ENCODE peak calls at places on chromosome 15, in six cellular contexts. G is CD8-positive, alpha-beta T cell; W is CD8-positive, alpha-beta memory T cell; D is fibroblast of lung; S is A549; I is right lobe of liver. T is an unnamed sample.
A peak's percentile ranks its signal among the peaks of the same experiment; 100 is the strongest.

GRCh38 chr15:25763954-25764353 is 99.2 kb downstream of the ATP10A start:
- DNase-seq in I (no peak), D (no peak), S (no peak), W (no peak), G (no peak), T (no peak)

GRCh38 chr15:27086146-27086545 is 115.2 kb downstream of the GABRG3 start:
- DNase-seq in S (no peak), I (no peak), D (no peak), G (no peak), W (no peak), T (no peak)

GRCh38 chr15:101358895-101359294 is 63.8 kb upstream of the SNRPA1 start:
- DNase-seq in I (no peak), S (no peak), W (no peak), D (peak; percentile 2), G (no peak), T (no peak)

GRCh38 chr15:69434236-69434635 is 18.4 kb upstream of the RPLP1 start:
- DNase-seq in G (no peak), I (no peak), S (no peak), W (no peak), D (no peak), T (no peak)

GRCh38 chr15:45097466-45097865 is 16.5 kb downstream of the DUOX2 start:
- DNase-seq in D (no peak), I (no peak), S (no peak), G (no peak), W (no peak), T (no peak)

GRCh38 chr15:74845208-74845568 is 2.2 kb upstream of the ULK3 start:
- DNase-seq in G (peak; percentile 51), D (no peak), I (no peak), W (peak; percentile 23), S (no peak), T (no peak)

GRCh38 chr15:36364377-36364776 is 215.0 kb upstream of the CDIN1 start:
- DNase-seq in D (no peak), S (no peak), W (no peak), G (no peak), I (no peak), T (no peak)

GRCh38 chr15:86333819-86334218 is 254.1 kb downstream of the AGBL1 start:
- DNase-seq in I (no peak), G (no peak), S (no peak), W (no peak), D (peak; percentile 13), T (no peak)

GRCh38 chr15:100973351-100974034 is 54.3 kb downstream of the LRRK1 start:
- DNase-seq in W (no peak), G (no peak), I (no peak), S (no peak), D (peak; percentile 18), T (no peak)

DNA sequence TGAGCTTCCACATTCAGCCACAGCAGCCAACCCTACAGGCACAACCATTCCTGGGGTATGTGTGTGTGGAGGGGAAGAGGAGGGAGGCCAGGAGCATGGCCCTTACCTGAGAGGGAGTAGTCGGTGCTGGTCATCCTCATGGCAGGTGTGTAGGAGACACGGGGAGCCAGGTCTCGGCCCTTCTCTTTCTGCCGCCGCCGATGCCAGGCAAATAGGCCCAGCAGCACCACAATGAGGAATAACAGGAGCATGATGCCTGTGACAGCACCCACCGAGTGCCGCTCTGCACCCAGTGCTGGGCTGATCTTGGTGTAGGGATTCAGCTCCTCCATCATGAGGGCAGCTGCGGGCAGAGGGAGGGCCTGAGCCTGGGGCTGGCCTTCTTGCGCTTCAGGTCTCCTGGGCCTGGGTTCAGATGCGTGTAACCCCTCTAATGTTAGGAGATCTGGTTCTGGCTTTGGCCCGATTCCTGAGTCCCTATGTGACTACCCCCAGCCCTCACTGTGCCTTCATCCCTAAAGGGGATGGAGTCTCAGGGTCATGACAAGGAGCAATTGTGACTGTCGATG is 44.4 kb downstream of the RAB11A start:
- DNase-seq in I (no peak), D (no peak), S (no peak), G (no peak), W (no peak), T (no peak)
- H3K4me3 ChIP-seq in I (no peak overlapping the region), D (no peak overlapping the region), S (no peak overlapping the region), G (no peak overlapping the region), W (no peak overlapping the region), T (no peak overlapping the region)

DNA sequence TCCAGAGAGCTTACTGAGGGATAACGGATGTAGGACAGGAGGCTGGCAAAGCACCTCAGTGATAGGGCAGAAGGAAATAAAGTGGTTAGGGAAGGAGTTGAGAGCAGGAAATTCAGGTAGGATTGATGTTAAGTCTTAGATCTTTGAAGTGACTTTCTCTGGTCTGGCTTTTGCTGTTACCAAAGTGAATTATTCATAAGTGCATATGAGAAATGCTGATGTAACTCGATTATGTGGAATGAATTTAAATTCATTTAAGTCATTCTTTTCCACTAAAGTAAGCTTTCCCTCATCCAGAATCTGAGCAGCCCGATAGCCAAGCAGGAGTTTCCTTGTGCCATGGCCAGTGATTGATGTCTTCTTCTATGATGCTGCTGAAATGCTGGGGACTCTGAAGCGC is 72.2 kb downstream of the IGF1R start:
- DNase-seq in G (no peak), D (peak; percentile 49), W (no peak), S (no peak), I (no peak), T (no peak)
- H3K4me1 ChIP-seq in G (peaks cover 57% of the 10 kb centered on the region), D (peaks cover 2% of the 10 kb centered on the region), W (peaks cover 36% of the 10 kb centered on the region), S (peaks cover 99% of the 10 kb centered on the region), I (no peaks in the 10 kb centered on the region), T (peaks cover 23% of the 10 kb centered on the region)

GRCh38 chr15:66785637-66786036 is 83.6 kb downstream of the SMAD6 start:
- DNase-seq in D (peak; percentile 84), G (no peak), I (no peak), W (no peak), S (no peak), T (no peak)
- H3K4me3 ChIP-seq in D (no peak overlapping the region), G (no peak overlapping the region), I (no peak overlapping the region), W (no peak overlapping the region), S (no peak overlapping the region), T (no peak overlapping the region)

DNA sequence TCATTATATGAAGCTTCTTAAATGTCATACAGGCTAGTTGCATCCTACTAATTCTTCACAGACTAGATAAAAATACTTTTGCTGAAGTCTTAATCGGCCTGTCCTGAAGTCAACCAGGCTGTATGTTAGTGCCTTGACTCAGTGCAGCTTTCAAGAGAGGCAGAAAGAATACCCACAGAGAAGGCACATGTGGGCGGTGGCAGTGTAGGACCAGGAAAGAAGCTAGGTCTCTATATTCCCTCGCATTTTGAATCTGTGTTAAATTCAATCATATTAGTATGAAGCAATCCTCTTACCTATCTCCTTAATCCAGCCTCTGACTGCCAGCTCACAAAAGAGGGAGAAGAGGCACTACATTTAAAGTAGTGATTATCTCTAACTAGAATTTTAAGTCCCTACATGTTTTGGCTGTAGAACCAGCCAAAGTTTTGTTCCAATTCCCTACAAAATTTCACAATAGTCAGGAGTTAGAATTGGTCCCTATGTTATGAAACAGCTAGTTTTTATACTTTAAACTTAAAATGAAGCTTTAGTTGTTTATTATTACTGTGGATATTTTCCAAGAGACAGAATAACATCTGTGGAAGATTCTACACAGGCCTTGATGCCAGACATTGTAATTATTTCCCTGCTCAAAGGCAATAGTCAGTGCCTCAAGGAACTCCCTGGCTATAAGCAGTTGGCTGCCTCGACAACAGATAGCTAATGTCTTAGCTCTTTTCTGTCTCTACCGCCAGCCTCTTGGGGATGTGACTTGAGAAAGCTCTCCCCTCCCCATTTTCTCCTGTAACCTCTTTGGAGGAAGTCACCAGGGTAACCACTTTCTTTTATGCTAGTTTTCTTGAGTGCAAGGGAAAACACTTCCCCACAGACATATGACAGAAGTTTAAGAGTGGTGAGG is 31.9 kb downstream of the CRTC3 start:
- DNase-seq in S (no peak), W (no peak), I (no peak), D (no peak), G (no peak), T (no peak)
- H3K4me1 ChIP-seq in S (peaks cover 48% of the 10 kb centered on the region), W (peaks cover 83% of the 10 kb centered on the region), I (peaks cover 3% of the 10 kb centered on the region), D (peaks cover 25% of the 10 kb centered on the region), G (peaks cover 89% of the 10 kb centered on the region), T (peaks cover 37% of the 10 kb centered on the region)

GRCh38 chr15:82709081-82709420 is 624 bp downstream of the AP3B2 start:
- DNase-seq in D (peak; percentile 8), S (no peak), G (no peak), I (no peak), W (no peak), T (peak; percentile 55)
- H3K4me3 ChIP-seq in D (no peak overlapping the region), S (peak overlapping the region; percentile 82), G (peak overlapping the region; percentile 31), I (no peak overlapping the region), W (no peak overlapping the region), T (peak overlapping the region; percentile 96)

GRCh38 chr15:68275165-68275746 is 2.3 kb upstream of the FEM1B start:
- DNase-seq in D (no peak), I (no peak), S (peak; percentile 68), W (no peak), G (no peak), T (no peak)
- H3K4me1 ChIP-seq in D (peaks cover 30% of the 10 kb centered on the region), I (no peaks in the 10 kb centered on the region), S (peaks cover 66% of the 10 kb centered on the region), W (peaks cover 20% of the 10 kb centered on the region), G (peaks cover 25% of the 10 kb centered on the region), T (peaks cover 17% of the 10 kb centered on the region)

T was measured in A673.